ENCODE peak calls at places on chromosomes 12 and 14, in four cellular contexts. A, V, D and E are unnamed samples.
A peak's percentile ranks its signal among the peaks of the same experiment; 100 is the strongest.

GRCh38 chr14:76015191-76015590 is 29.6 kb downstream of the IFT43 start:
- DNase-seq in A (no peak), D (no peak), V (no peak), E (no peak)

GRCh38 chr12:118981285-118982201 is at the start of gene SRRM4:
- DNase-seq in V (no peak), A (no peak), D (no peak), E (peak; percentile 90)

GRCh38 chr14:35326364-35326763 is 34.2 kb downstream of the PSMA6 start:
- DNase-seq in V (no peak), A (no peak), D (no peak), E (no peak)

GRCh38 chr14:44463386-44464004 is 43.6 kb downstream of the FSCB start:
- DNase-seq in D (no peak), A (no peak), V (no peak), E (no peak)

GRCh38 chr12:132392389-132393244 is 63.2 kb upstream of the GALNT9 start:
- DNase-seq in V (no peak), A (no peak), D (no peak), E (no peak)

GRCh38 chr14:89699076-89699475 is 255.5 kb downstream of the EFCAB11 start:
- DNase-seq in D (no peak), A (no peak), V (no peak), E (no peak)

GRCh38 chr12:39490500-39491276 is 47.8 kb upstream of the KIF21A start:
- DNase-seq in A (no peak), D (no peak), V (no peak), E (no peak)

GRCh38 chr14:30214456-30215090 is 286.9 kb upstream of the PRKD1 start:
- DNase-seq in D (peak; percentile 75), A (peak; percentile 8), V (peak; percentile 8), E (peak; percentile 3)

GRCh38 chr12:5171701-5172100 is 128.0 kb downstream of the KCNA5 start:
- DNase-seq in A (no peak), V (peak; percentile 23), D (peak; percentile 18), E (peak; percentile 51)

GRCh38 chr12:69064734-69065413 is 131.9 kb upstream of the CPM start:
- DNase-seq in V (no peak), D (no peak), A (no peak), E (no peak)

GRCh38 chr14:77126461-77126990 is 15.1 kb downstream of the ZDHHC22 start:
- DNase-seq in D (no peak), V (no peak), A (no peak), E (no peak)

GRCh38 chr14:23068792-23069412 is 11.6 kb upstream of the CDH24 start:
- DNase-seq in V (peak; percentile 88), D (peak; percentile 98), A (peak; percentile 67), E (peak; percentile 89)

GRCh38 chr12:10358131-10358530 is 31.7 kb downstream of the KLRK1 start:
- DNase-seq in A (no peak), D (no peak), V (no peak), E (no peak)

GRCh38 chr14:60094306-60094897 is 2.7 kb downstream of the PCNX4 start:
- DNase-seq in D (peak; percentile 90), A (no peak), V (no peak), E (no peak)

GRCh38 chr14:73426877-73427276 is 31.5 kb downstream of the NUMB start:
- DNase-seq in V (no peak), A (no peak), D (no peak), E (no peak)

GRCh38 chr12:96810057-96810456 is 97.0 kb upstream of the NEDD1 start:
- DNase-seq in A (no peak), D (no peak), V (no peak), E (no peak)

GRCh38 chr12:123478762-123479161 is 20.8 kb downstream of the SNRNP35 start:
- DNase-seq in V (no peak), D (no peak), A (no peak), E (no peak)

GRCh38 chr14:62614117-62614516 is 431.1 kb downstream of the KCNH5 start:
- DNase-seq in V (no peak), A (no peak), D (no peak), E (no peak)

GRCh38 chr12:40152783-40153383 is 47.0 kb upstream of the SLC2A13 start:
- DNase-seq in A (no peak), D (peak; percentile 20), V (peak; percentile 24), E (peak; percentile 14)

GRCh38 chr12:69704357-69704756 is 5.3 kb upstream of the BEST3 start:
- DNase-seq in D (no peak), A (no peak), V (no peak), E (no peak)

GRCh38 chr12:48936379-48936979 is 11.2 kb upstream of the FKBP11 start:
- DNase-seq in V (peak; percentile 36), D (peak; percentile 43), A (no peak), E (peak; percentile 88)

GRCh38 chr12:123892853-123893252 is 79.8 kb downstream of the CCDC92 start:
- DNase-seq in D (no peak), V (no peak), A (no peak), E (no peak)

GRCh38 chr12:106144847-106145246 is 6.1 kb upstream of the NUAK1 start:
- DNase-seq in V (no peak), A (no peak), D (no peak), E (no peak)

GRCh38 chr12:55713721-55714120 is 2.1 kb upstream of the BLOC1S1 start:
- DNase-seq in A (no peak), V (no peak), D (no peak), E (no peak)

GRCh38 chr12:42125372-42125767 is 19.3 kb downstream of the GXYLT1 start:
- DNase-seq in D (no peak), V (no peak), A (no peak), E (no peak)

GRCh38 chr12:8698132-8698829 is 490 bp downstream of the RIMKLB start:
- DNase-seq in V (no peak), A (no peak), D (no peak), E (peak; percentile 86)

GRCh38 chr12:49583361-49584094 is 15.6 kb upstream of the MCRS1 start:
- DNase-seq in D (no peak), A (no peak), V (no peak), E (no peak)

GRCh38 chr12:19248929-19249602 is 119.5 kb downstream of the PLEKHA5 start:
- DNase-seq in D (no peak), V (no peak), A (no peak), E (no peak)

GRCh38 chr14:101167428-101167827 is 263.9 kb upstream of the RTL1 start:
- DNase-seq in A (no peak), D (no peak), V (peak; percentile 18), E (no peak)

DNA sequence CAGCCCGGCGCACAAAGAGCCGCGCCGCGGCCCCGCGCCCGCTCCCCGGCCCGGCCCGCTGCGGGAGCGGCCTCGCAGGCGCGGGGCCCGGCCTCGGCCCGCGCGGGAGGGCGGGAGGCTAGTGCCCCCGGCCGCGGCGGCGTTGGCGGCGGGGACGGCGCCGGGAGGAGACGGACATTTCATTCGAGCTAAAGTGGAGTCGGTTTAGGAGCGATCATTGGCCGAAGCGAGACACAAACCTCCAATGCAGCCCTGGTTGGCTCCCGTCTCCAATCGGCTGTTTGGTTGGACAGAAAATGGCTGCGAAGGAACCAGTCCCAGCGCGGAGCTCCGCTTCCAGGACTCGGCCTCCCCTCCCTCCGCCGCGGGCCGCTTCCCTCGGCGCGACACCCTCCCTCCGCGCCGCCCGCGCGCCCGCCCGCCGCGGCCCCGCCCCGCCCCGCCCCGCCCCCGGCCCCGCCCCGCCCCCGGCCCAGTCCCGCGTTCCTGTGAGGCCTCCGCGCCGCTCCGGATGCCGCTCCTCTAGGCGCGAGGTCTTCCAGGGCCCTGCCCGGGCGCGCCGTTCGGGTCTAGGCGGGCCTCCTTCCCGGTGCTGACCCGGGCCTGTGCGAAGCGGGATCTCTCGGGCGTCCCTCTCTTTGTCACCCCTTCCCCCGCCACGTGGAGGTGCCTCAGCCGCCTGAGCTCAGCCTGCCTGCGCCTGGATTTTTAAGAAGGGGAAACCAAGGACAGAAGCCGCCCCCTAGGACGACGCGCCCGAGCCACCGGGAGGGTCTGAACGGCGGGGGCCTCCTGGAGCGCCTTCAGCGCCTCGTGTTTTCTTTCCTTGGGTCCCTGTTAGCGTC is at the start of gene NFYB:
- DNase-seq in A (peak; percentile 83), V (peak; percentile 94), D (peak; percentile 95), E (peak; percentile 96)
- H3K4me1 ChIP-seq in A (peaks cover 3% of the 10 kb centered on the region), V (peaks cover 21% of the 10 kb centered on the region), D (peaks cover 41% of the 10 kb centered on the region), E (peaks cover 39% of the 10 kb centered on the region)

DNA sequence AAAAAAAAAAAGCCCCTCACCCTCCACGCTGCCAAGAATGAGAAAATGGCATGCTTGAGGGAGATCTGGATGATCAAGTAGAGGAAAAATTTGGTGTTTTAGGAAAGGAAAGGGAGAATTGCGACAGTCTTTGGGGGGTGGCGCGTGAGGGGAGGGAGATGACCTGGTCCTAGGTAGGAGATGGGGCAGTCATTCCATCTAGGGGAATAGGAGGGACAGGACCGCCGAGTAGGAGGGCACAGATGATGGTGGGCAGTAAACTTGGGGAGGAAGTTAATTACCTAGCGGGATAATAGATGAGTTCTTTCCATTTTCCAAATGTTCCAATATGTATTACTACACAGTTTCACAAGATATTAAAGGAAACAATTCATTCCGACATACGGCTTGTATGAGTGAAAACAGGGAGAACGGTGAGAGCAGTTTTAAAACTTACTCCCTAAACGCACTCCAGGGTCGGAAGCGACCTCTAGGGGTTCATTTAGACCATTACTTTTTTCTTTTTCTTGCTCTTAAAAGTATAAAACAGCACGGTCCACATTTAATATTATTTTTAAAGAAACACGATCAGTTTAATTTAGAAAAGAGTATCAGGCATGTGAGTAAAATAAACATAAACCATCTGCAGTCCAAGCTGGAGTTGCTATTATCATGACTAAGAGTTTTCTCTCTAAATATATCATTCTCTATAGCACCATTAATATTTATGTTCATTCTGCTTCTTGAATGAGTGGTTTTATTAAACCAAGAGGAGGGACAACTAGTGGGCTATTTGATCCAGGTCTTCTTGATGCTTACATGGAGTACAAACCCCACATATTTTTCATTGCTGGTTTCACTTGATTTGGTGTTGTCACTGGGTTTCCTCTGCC is 3.0 kb upstream of the FNTB start:
- DNase-seq in V (peak; percentile 16), A (no peak), D (peak; percentile 45), E (peak; percentile 65)
- TF ChIP-seq ZBTB33 in V (no peak), A (no peak), D (no peak), E (no peak)

GRCh38 chr12:7093892-7094291 is 1.6 kb upstream of the C1R start:
- DNase-seq in D (no peak), V (no peak), A (no peak), E (no peak)
- H3K4me1 ChIP-seq in D (peaks cover 27% of the 10 kb centered on the region), V (peaks cover 6% of the 10 kb centered on the region), A (no peaks in the 10 kb centered on the region), E (no peaks in the 10 kb centered on the region)

GRCh38 chr12:26493656-26494055 is 298.3 kb downstream of the SSPN start:
- DNase-seq in V (peak; percentile 21), A (no peak), D (no peak), E (no peak)

GRCh38 chr12:26492406-26492805 is 297.0 kb downstream of the SSPN start:
- DNase-seq in V (no peak), A (no peak), D (no peak), E (no peak)

GRCh38 chr12:26489908-26490307 is 294.5 kb downstream of the SSPN start:
- DNase-seq in D (no peak), A (no peak), V (no peak), E (no peak)

GRCh38 chr12:26488339-26488738 is 293.0 kb downstream of the SSPN start:
- DNase-seq in A (no peak), D (no peak), V (no peak), E (no peak)
- TF ChIP-seq ZBTB33 in A (no peak), D (no peak), V (no peak), E (no peak)